ENCODE peak calls at places on chromosomes 3 and 15, in ten cellular contexts. J is fibroblast of pulmonary artery, N is activated B cell treated with CpG ODN at 0.5 μM for 24 hours, B is endothelial cell, I is heart left ventricle, X is NCI-H1092, R is EL, Z is COR-L47, V is fibroblast of lung, D is SW480. L is an unnamed sample.
A peak's percentile ranks its signal among the peaks of the same experiment; 100 is the strongest.

GRCh38 chr15:92393287-92393993 is at the start of gene ST8SIA2:
- DNase-seq in V (peak; percentile 3), Z (peak; percentile 48), N (no peak), B (peak; percentile 59), D (no peak), I (no peak), R (no peak), J (no peak), X (peak; percentile 31), L (no peak)

GRCh38 chr3:187978433-187979011 is 175.4 kb upstream of the LPP start:
- DNase-seq in D (no peak), J (peak; percentile 30), X (no peak), I (no peak), V (no peak), N (no peak), R (no peak), B (no peak), Z (no peak), L (no peak)

GRCh38 chr15:25184356-25185155 is 229.8 kb downstream of the SNRPN start:
- DNase-seq in V (no peak), X (no peak), J (no peak), D (no peak), N (no peak), B (no peak), R (no peak), Z (no peak), I (no peak), L (no peak)

GRCh38 chr15:85972805-85973540 is 106.7 kb upstream of the AGBL1 start:
- DNase-seq in X (no peak), I (no peak), N (no peak), Z (no peak), R (no peak), J (no peak), D (no peak), V (no peak), B (no peak), L (peak; percentile 58)

GRCh38 chr3:24299236-24299635 is 195.4 kb downstream of the THRB start:
- DNase-seq in R (peak; percentile 70), N (no peak), V (peak; percentile 34), D (no peak), B (no peak), I (no peak), J (peak; percentile 39), X (no peak), Z (no peak), L (no peak)

GRCh38 chr3:25508901-25509300 is 80.8 kb downstream of the RARB start:
- DNase-seq in R (peak; percentile 79), D (peak; percentile 41), B (no peak), I (no peak), X (no peak), V (no peak), Z (no peak), J (peak; percentile 60), N (no peak), L (no peak)

GRCh38 chr3:108511055-108511454 is 659 bp upstream of the MYH15 start:
- DNase-seq in X (no peak), Z (no peak), B (no peak), I (no peak), D (no peak), V (no peak), N (no peak), R (no peak), J (no peak), L (no peak)

GRCh38 chr3:40864146-40864782 is 335.0 kb upstream of the CTNNB1 start:
- DNase-seq in X (no peak), R (no peak), V (no peak), B (no peak), D (no peak), J (peak; percentile 35), I (no peak), Z (no peak), N (no peak), L (no peak)

GRCh38 chr3:41196499-41197410 is 2.5 kb upstream of the CTNNB1 start:
- DNase-seq in N (no peak), Z (no peak), D (no peak), X (no peak), I (no peak), V (no peak), R (no peak), B (no peak), J (no peak), L (no peak)

GRCh38 chr15:25947336-25948080 is 84.4 kb upstream of the ATP10A start:
- DNase-seq in Z (peak; percentile 42), J (no peak), D (peak; percentile 40), X (peak; percentile 42), I (no peak), N (no peak), B (no peak), V (no peak), R (peak; percentile 18), L (no peak)

GRCh38 chr15:95458736-95459135 is 871.8 kb upstream of the NR2F2 start:
- DNase-seq in D (no peak), J (peak; percentile 41), R (no peak), B (no peak), N (no peak), V (no peak), Z (no peak), I (no peak), X (no peak), L (no peak)